ENCODE peak calls at places on chromosomes 7 and 10, in eight cellular contexts. Q, X, G, C, S, A, B and Z are unnamed samples. For H3K4me1, the result is how much of the 10 kb centered on the place peaks cover.

GRCh38 chr10:620417-620816 is 69.1 kb downstream of the DIP2C start:
- DNase-seq in Q (no peak), X (no peak), G (no peak), C (no peak), S (no peak), A (no peak), B (no peak), Z (no peak)

GRCh38 chr10:23199768-23200511 is 7.8 kb downstream of the PTF1A start:
- DNase-seq in Q (no peak), X (no peak), G (no peak), C (no peak), S (peak), A (no peak), B (no peak), Z (no peak)

GRCh38 chr10:71565284-71566000 is 154.1 kb downstream of the C10orf105 start:
- DNase-seq in Q (no peak), X (no peak), G (no peak), C (no peak), S (no peak), A (no peak), B (no peak), Z (no peak)

GRCh38 chr10:113665806-113666354 is 2.0 kb upstream of the NRAP start:
- DNase-seq in Q (no peak), X (no peak), G (peak), C (no peak), S (no peak), A (no peak), B (no peak), Z (no peak)

GRCh38 chr10:101052285-101052684 is 9.5 kb upstream of the KAZALD1 start:
- DNase-seq in Q (no peak), X (peak), G (no peak), C (no peak), S (no peak), A (no peak), B (no peak), Z (no peak)

GRCh38 chr10:5413012-5413938 is 918 bp downstream of the NET1 start:
- DNase-seq in Q (no peak), X (no peak), G (peak), C (no peak), S (no peak), A (no peak), B (no peak), Z (no peak)

GRCh38 chr7:157702311-157703023 is 365.7 kb downstream of the DNAJB6 start:
- DNase-seq in Q (no peak), X (no peak), G (no peak), C (no peak), S (no peak), A (no peak), B (no peak), Z (no peak)

GRCh38 chr10:106181491-106181890 is 983.0 kb downstream of the SORCS1 start:
- DNase-seq in Q (no peak), X (no peak), G (no peak), C (no peak), S (no peak), A (no peak), B (no peak), Z (no peak)

GRCh38 chr7:132145466-132145865 is 430.8 kb downstream of the PLXNA4 start:
- DNase-seq in Q (no peak), X (peak), G (no peak), C (no peak), S (no peak), A (no peak), B (no peak), Z (no peak)

GRCh38 chr10:76432274-76433012 is 1001.0 kb downstream of the LRMDA start:
- DNase-seq in Q (no peak), X (peak), G (peak), C (no peak), S (no peak), A (no peak), B (peak), Z (peak)

GRCh38 chr7:148698397-148699023 is at the start of gene CUL1:
- DNase-seq in Q (peak), X (peak), G (peak), C (peak), S (peak), A (peak), B (peak), Z (peak)

GRCh38 chr7:30068117-30068516 is 39.9 kb downstream of the PLEKHA8 start:
- DNase-seq in Q (no peak), X (no peak), G (no peak), C (no peak), S (no peak), A (no peak), B (no peak), Z (no peak)

GRCh38 chr7:86904949-86905834 is 154.3 kb downstream of the ELAPOR2 start:
- DNase-seq in Q (no peak), X (no peak), G (peak), C (no peak), S (no peak), A (no peak), B (no peak), Z (no peak)

GRCh38 chr10:47412869-47413268 is 28.8 kb upstream of the ZNF488 start:
- DNase-seq in Q (no peak), X (no peak), G (no peak), C (no peak), S (no peak), A (no peak), B (no peak), Z (no peak)

GRCh38 chr10:72067463-72068125 is 20.8 kb downstream of the SPOCK2 start:
- DNase-seq in Q (no peak), X (no peak), G (no peak), C (no peak), S (no peak), A (no peak), B (no peak), Z (no peak)

GRCh38 chr10:48480397-48481374 is 124.2 kb downstream of the ARHGAP22 start:
- DNase-seq in Q (peak), X (peak), G (no peak), C (no peak), S (no peak), A (no peak), B (no peak), Z (no peak)

GRCh38 chr7:130566168-130566897 is 74.4 kb downstream of the MEST start:
- DNase-seq in Q (no peak), X (peak), G (peak), C (no peak), S (no peak), A (no peak), B (no peak), Z (peak)

GRCh38 chr10:115129752-115130151 is 36.6 kb downstream of the ATRNL1 start:
- DNase-seq in Q (no peak), X (no peak), G (no peak), C (peak), S (no peak), A (no peak), B (no peak), Z (no peak)

GRCh38 chr10:75302029-75302428 is 66.3 kb upstream of the COMTD1 start:
- DNase-seq in Q (no peak), X (no peak), G (no peak), C (no peak), S (no peak), A (no peak), B (no peak), Z (no peak)

GRCh38 chr7:2353650-2354172 is 916 bp upstream of the EIF3B start:
- DNase-seq in Q (peak), X (peak), G (peak), C (no peak), S (peak), A (peak), B (peak), Z (peak)

GRCh38 chr7:101058355-101058754 is 26.9 kb upstream of the TRIM56 start:
- DNase-seq in Q (peak), X (peak), G (peak), C (peak), S (no peak), A (peak), B (no peak), Z (peak)

GRCh38 chr7:143023047-143023446 is 3.9 kb downstream of the OR9A2 start:
- DNase-seq in Q (no peak), X (no peak), G (no peak), C (no peak), S (no peak), A (no peak), B (no peak), Z (no peak)

GRCh38 chr10:572066-572465 is 117.4 kb downstream of the DIP2C start:
- DNase-seq in Q (no peak), X (no peak), G (no peak), C (no peak), S (no peak), A (no peak), B (no peak), Z (no peak)

GRCh38 chr10:78288716-78289115 is 255.1 kb downstream of the RPS24 start:
- DNase-seq in Q (no peak), X (no peak), G (no peak), C (no peak), S (no peak), A (no peak), B (peak), Z (no peak)

GRCh38 chr10:12509794-12510100 is 160.4 kb downstream of the CAMK1D start:
- DNase-seq in Q (no peak), X (no peak), G (no peak), C (no peak), S (peak), A (no peak), B (no peak), Z (no peak)

GRCh38 chr7:110592557-110592956 is 498.4 kb upstream of the LRRN3 start:
- DNase-seq in Q (no peak), X (no peak), G (no peak), C (no peak), S (no peak), A (no peak), B (no peak), Z (no peak)

GRCh38 chr10:123018531-123018930 is 9.7 kb downstream of the ACADSB start:
- DNase-seq in Q (no peak), X (no peak), G (no peak), C (no peak), S (no peak), A (no peak), B (no peak), Z (no peak)

GRCh38 chr7:82105463-82105862 is 335.6 kb upstream of the HGF start:
- DNase-seq in Q (no peak), X (no peak), G (no peak), C (no peak), S (no peak), A (no peak), B (no peak), Z (no peak)

GRCh38 chr7:90119178-90119971 is 34.9 kb upstream of the STEAP1 start:
- DNase-seq in Q (no peak), X (peak), G (peak), C (peak), S (no peak), A (no peak), B (no peak), Z (no peak)

GRCh38 chr10:31929260-31929985 is 792 bp upstream of the ARHGAP12 start:
- DNase-seq in Q (peak), X (peak), G (peak), C (peak), S (no peak), A (peak), B (peak), Z (peak)

DNA sequence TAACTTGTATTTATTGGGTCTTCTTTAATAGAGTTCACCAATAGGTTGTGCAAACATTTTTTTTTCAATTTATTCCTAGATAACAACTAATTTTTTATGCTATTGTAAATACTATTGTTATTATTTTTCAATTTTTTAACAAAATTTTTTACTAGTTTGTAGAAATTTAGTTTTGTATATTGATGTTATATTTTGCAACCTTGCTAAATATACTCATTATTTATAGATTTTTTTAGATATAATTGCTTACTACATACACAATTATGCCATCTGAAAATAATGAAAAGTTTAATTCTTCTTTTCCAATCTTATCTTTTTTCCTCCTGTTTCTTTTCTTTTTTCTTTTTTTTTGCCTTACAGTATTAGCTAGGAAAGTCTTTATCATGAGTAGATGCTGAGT is 216.9 kb downstream of the SLC25A13 start:
- DNase-seq in Q (no peak), X (no peak), G (no peak), C (no peak), S (no peak), A (no peak), B (no peak), Z (no peak)
- H3K4me1 ChIP-seq in Q (under half), X (under half), G (under half), C (under half), S (under half), A (under half), B (under half), Z (under half)

DNA sequence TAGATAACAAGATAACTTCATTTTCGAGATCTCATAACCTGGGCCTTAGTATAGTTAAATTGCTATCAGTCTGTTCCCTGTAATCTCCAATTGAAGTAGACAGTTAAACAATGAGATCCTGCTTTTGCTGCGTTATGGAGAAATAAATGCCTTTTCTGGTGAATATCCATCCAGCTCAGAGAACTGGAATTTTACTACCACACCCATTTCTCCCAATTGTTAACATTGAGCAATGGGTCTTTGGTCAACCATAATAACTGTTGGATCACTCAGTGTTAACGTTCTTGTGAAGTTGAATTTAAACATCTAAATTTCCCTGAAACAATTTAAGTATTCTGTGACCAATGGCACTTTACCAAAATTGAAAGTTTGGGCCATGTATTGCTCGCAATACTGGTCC is 3.0 kb downstream of the CALU start:
- DNase-seq in Q (no peak), X (no peak), G (no peak), C (no peak), S (peak), A (no peak), B (no peak), Z (no peak)
- H3K4me1 ChIP-seq in Q (under half), X (half or more), G (under half), C (under half), S (half or more), A (under half), B (under half), Z (under half)

GRCh38 chr7:150382844-150383225 is 3.7 kb downstream of the ZNF775 start:
- DNase-seq in Q (no peak), X (no peak), G (no peak), C (no peak), S (no peak), A (no peak), B (no peak), Z (no peak)
- H3K4me1 ChIP-seq in Q (under half), X (under half), G (under half), C (under half), S (half or more), A (under half), B (under half), Z (under half)

GRCh38 chr7:23356168-23356567 is 57.0 kb downstream of the MALSU1 start:
- DNase-seq in Q (no peak), X (no peak), G (no peak), C (no peak), S (no peak), A (no peak), B (no peak), Z (no peak)
- H3K4me1 ChIP-seq in Q (under half), X (under half), G (under half), C (under half), S (under half), A (under half), B (under half), Z (under half)

GRCh38 chr10:102778781-102779180 is 35.0 kb downstream of the WBP1L start:
- DNase-seq in Q (no peak), X (no peak), G (no peak), C (no peak), S (no peak), A (no peak), B (no peak), Z (no peak)

GRCh38 chr10:102779680-102780079 is 35.9 kb downstream of the WBP1L start:
- DNase-seq in Q (no peak), X (no peak), G (peak), C (no peak), S (no peak), A (no peak), B (no peak), Z (no peak)

GRCh38 chr10:102781921-102782542 is 38.3 kb downstream of the WBP1L start:
- DNase-seq in Q (no peak), X (no peak), G (no peak), C (no peak), S (no peak), A (no peak), B (no peak), Z (no peak)

GRCh38 chr10:102781089-102781920 is 37.6 kb downstream of the WBP1L start:
- DNase-seq in Q (no peak), X (no peak), G (no peak), C (no peak), S (no peak), A (no peak), B (no peak), Z (no peak)

GRCh38 chr10:102780246-102780645 is 36.5 kb downstream of the WBP1L start:
- DNase-seq in Q (no peak), X (no peak), G (no peak), C (no peak), S (no peak), A (no peak), B (no peak), Z (no peak)
- H3K4me1 ChIP-seq in Q (under half), X (half or more), G (half or more), C (under half), S (half or more), A (under half), B (half or more), Z (under half)

GRCh38 chr7:27154369-27154768 is 2.0 kb upstream of the HOXA3 start:
- DNase-seq in Q (no peak), X (no peak), G (no peak), C (no peak), S (no peak), A (no peak), B (no peak), Z (no peak)

GRCh38 chr7:27153526-27153925 is 1.1 kb upstream of the HOXA3 start:
- DNase-seq in Q (no peak), X (no peak), G (no peak), C (no peak), S (no peak), A (no peak), B (no peak), Z (no peak)

GRCh38 chr7:27155816-27156507 is 513 bp downstream of the HOXA7 start:
- DNase-seq in Q (no peak), X (peak), G (no peak), C (peak), S (no peak), A (no peak), B (peak), Z (no peak)

GRCh38 chr7:27156508-27156898 is at the start of gene HOXA7:
- DNase-seq in Q (no peak), X (no peak), G (no peak), C (no peak), S (no peak), A (no peak), B (peak), Z (no peak)

DNA sequence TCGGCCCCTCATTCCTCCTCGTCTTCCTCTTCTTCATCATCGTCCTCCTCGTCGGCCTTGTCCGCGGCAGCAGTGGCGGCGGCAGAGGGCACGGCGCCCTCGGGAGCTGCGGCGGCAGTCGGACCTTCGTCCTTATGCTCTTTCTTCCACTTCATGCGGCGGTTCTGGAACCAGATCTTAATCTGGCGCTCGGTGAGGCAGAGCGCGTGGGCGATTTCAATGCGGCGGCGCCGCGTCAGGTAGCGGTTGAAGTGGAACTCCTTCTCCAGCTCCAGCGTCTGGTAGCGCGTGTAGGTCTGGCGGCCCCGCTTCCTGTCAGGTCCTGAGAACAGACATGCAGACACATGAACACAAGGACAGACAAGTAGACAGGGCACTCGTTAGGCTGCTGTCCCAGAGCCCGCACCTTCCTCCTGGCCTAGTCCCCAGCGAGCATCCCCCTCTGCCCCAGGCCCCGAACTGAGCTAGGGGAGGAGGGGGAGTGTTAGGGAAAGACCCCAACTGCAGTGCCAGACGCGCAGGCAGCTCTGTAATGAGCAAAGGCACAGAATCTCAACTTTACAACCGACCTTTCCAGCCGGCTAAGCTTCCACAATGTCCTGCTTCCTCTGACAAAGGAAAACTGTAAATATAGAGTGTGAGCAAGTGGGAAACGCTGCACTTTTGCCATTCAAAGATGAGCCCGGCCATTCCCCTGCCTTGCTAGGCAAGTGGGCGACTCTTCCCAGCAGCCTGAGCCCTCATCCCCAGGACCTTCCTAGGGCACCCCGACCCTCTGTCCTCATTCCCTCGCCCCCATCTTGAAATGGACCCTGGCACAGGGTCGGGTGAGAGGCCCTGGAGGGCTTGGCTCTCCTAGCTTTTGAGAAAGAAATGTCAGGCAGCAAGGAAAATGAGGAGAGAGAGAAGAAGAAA is 1.3 kb downstream of the HOXA7 start:
- DNase-seq in Q (no peak), X (peak), G (peak), C (no peak), S (no peak), A (no peak), B (peak), Z (no peak)
- H3K4me1 ChIP-seq in Q (under half), X (under half), G (under half), C (half or more), S (half or more), A (half or more), B (half or more), Z (under half)

GRCh38 chr10:60907972-60908371 is 36.0 kb downstream of the RHOBTB1 start:
- DNase-seq in Q (no peak), X (no peak), G (no peak), C (no peak), S (no peak), A (no peak), B (no peak), Z (no peak)
- H3K4me1 ChIP-seq in Q (under half), X (half or more), G (under half), C (under half), S (half or more), A (under half), B (under half), Z (under half)

DNA sequence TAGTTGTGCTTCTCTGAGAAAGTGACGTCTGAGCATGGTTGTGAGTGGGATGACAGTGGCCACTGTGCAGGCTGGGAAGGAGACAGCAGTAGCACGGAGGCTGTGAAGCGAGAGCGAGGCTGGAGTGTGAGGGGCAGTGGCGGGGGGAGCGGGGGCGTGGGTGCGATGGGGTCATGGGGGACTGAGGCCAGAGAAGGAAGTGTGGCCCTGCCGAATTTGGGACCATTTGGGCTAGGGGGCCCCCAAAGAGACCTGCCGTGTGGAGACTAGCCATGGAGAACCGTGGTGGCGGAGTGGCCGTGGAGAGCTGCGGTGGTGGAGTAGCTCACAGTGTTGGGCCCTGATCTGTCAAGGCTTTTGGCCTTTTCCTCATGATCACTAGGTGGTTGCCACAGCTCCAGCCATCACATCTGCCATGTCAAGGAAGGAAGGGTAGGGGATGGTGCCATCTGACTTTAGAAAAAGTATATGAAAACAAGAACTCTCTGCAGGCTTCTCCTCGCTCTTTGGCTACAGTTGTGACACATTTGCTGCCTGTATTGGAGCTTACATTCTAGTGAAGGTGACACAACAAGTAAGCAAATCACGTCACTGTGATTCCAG is 61.4 kb downstream of the MGMT start:
- DNase-seq in Q (no peak), X (no peak), G (no peak), C (no peak), S (no peak), A (no peak), B (no peak), Z (no peak)
- H3K4me1 ChIP-seq in Q (under half), X (under half), G (under half), C (under half), S (under half), A (under half), B (under half), Z (under half)

GRCh38 chr7:55478700-55479099 is 93.6 kb downstream of the VOPP1 start:
- DNase-seq in Q (no peak), X (no peak), G (no peak), C (no peak), S (peak), A (no peak), B (no peak), Z (peak)
- H3K4me1 ChIP-seq in Q (under half), X (under half), G (under half), C (half or more), S (under half), A (under half), B (under half), Z (under half)